ENCODE peak calls at places on chromosomes 13 and 19, in ten cellular contexts. E is K562; K is brain microvascular endothelial cell; A is mucosa of descending colon; S is left lobe of liver; H is stimulated activated CD8-positive, alpha-beta memory T cell treated with anti-CD3 and anti-CD28 coated beads, Interleukin-12 subunit alpha, Interleukin-12 subunit beta, amount 100 ng/mL, for 1 hour; O is stimulated activated CD4-positive, alpha-beta T cell treated with anti-CD3 and anti-CD28 coated beads, Interleukin-2, amount 100 ng/mL, for 24 hours; X is T-helper 2 cell; V is NCI-H1092; B is CD4-positive, alpha-beta memory T cell. G is an unnamed sample.

GRCh38 chr19:16262618-16263017 is 62.0 kb upstream of the KLF2 start:
- DNase-seq in E (no peak), K (peak), A (peak), S (peak), H (no peak), O (no peak), X (no peak), V (peak), B (no peak), G (peak)

GRCh38 chr19:14496849-14497346 is 971 bp upstream of the GIPC1 start:
- DNase-seq in E (no peak), K (no peak), A (no peak), S (no peak), H (no peak), O (no peak), X (no peak), V (no peak), B (no peak), G (no peak)

GRCh38 chr13:113239357-113239756 is 29.9 kb downstream of the CUL4A start:
- DNase-seq in E (no peak), K (no peak), A (no peak), S (no peak), H (no peak), O (no peak), X (no peak), V (no peak), B (no peak), G (no peak)

GRCh38 chr19:48858984-48859710 is 9.3 kb downstream of the PLEKHA4 start:
- DNase-seq in E (peak), K (no peak), A (peak), S (no peak), H (peak), O (peak), X (peak), V (no peak), B (peak), G (peak)

GRCh38 chr13:99371956-99372355 is 64.8 kb upstream of the GPR183 start:
- DNase-seq in E (no peak), K (no peak), A (no peak), S (no peak), H (no peak), O (peak), X (no peak), V (no peak), B (peak), G (no peak)

GRCh38 chr19:42368765-42369164 is 21.3 kb downstream of the CNFN start:
- DNase-seq in E (no peak), K (no peak), A (no peak), S (no peak), H (no peak), O (no peak), X (no peak), V (no peak), B (no peak), G (no peak)

GRCh38 chr19:29484876-29485275 is 40.9 kb upstream of the VSTM2B start:
- DNase-seq in E (no peak), K (no peak), A (no peak), S (no peak), H (no peak), O (no peak), X (no peak), V (no peak), B (no peak), G (peak)

GRCh38 chr19:45352914-45353796 is 12.6 kb downstream of the KLC3 start:
- DNase-seq in E (no peak), K (no peak), A (no peak), S (no peak), H (no peak), O (no peak), X (no peak), V (no peak), B (no peak), G (no peak)

GRCh38 chr19:50333235-50333736 is 4.1 kb upstream of the KCNC3 start:
- DNase-seq in E (peak), K (peak), A (peak), S (peak), H (peak), O (peak), X (peak), V (peak), B (peak), G (peak)

GRCh38 chr19:2064788-2065524 is 13.9 kb upstream of the MKNK2 start:
- DNase-seq in E (no peak), K (no peak), A (no peak), S (no peak), H (no peak), O (no peak), X (no peak), V (no peak), B (no peak), G (peak)

GRCh38 chr19:14672043-14672872 is 2.4 kb downstream of the ADGRE3 start:
- DNase-seq in E (no peak), K (no peak), A (no peak), S (no peak), H (no peak), O (no peak), X (no peak), V (no peak), B (peak), G (no peak)

GRCh38 chr13:42305503-42305902 is 33.6 kb downstream of the AKAP11 start:
- DNase-seq in E (no peak), K (no peak), A (no peak), S (no peak), H (no peak), O (no peak), X (no peak), V (no peak), B (no peak), G (no peak)

GRCh38 chr19:22532388-22533310 is 101.5 kb upstream of the ZNF492 start:
- DNase-seq in E (no peak), K (no peak), A (peak), S (no peak), H (no peak), O (no peak), X (no peak), V (no peak), B (no peak), G (peak)

GRCh38 chr19:46371371-46371901 is 24.5 kb downstream of the PPP5C start:
- DNase-seq in E (no peak), K (no peak), A (no peak), S (peak), H (no peak), O (no peak), X (no peak), V (no peak), B (no peak), G (no peak)

G was measured in left colon.